ENCODE peak calls at places on chromosomes 3 and 15, in four cellular contexts. I is GM19239; K is stimulated activated CD8-positive, alpha-beta memory T cell treated with anti-CD3 and anti-CD28 coated beads, Interleukin-15, amount 100 ng/mL, for 1 hour; M is coronary artery. C is an unnamed sample.

GRCh38 chr15:48466825-48467224 is 135.6 kb downstream of the DUT start:
- DNase-seq in K (no peak), I (no peak), M (no peak), C (no peak)

GRCh38 chr15:88334436-88334835 is 77.9 kb upstream of the NTRK3 start:
- DNase-seq in K (no peak), I (no peak), M (no peak), C (no peak)

GRCh38 chr15:70469651-70470555 is 293.5 kb downstream of the UACA start:
- DNase-seq in M (no peak), I (no peak), K (no peak), C (no peak)

GRCh38 chr3:48543271-48543866 is 13.2 kb downstream of the PFKFB4 start:
- DNase-seq in M (no peak), I (no peak), K (no peak), C (no peak)

GRCh38 chr3:32500880-32501784 is 1.5 kb downstream of the CMTM6 start:
- DNase-seq in M (no peak), I (no peak), K (no peak), C (no peak)

GRCh38 chr3:188296761-188297689 is 143.1 kb downstream of the LPP start:
- DNase-seq in K (no peak), I (no peak), M (no peak), C (no peak)

GRCh38 chr15:31419820-31420219 is 93.2 kb downstream of the KLF13 start:
- DNase-seq in K (no peak), M (no peak), I (no peak), C (no peak)

GRCh38 chr3:31893174-31893573 is 87.9 kb downstream of the OSBPL10 start:
- DNase-seq in K (no peak), M (no peak), I (no peak), C (no peak)

GRCh38 chr3:182794806-182795369 is 1.6 kb downstream of the ATP11B start:
- DNase-seq in M (no peak), I (no peak), K (no peak), C (no peak)

GRCh38 chr15:71278989-71279756 is 163.9 kb downstream of the THSD4 start:
- DNase-seq in I (no peak), M (no peak), K (no peak), C (peak)

GRCh38 chr3:113212155-113212844 is 943 bp downstream of the BOC start:
- DNase-seq in I (no peak), K (no peak), M (no peak), C (no peak)

GRCh38 chr3:141100531-141101320 is 49.6 kb downstream of the SPSB4 start:
- DNase-seq in I (no peak), M (no peak), K (no peak), C (no peak)